ENCODE peak calls at places on chromosome 5, in seven cellular contexts. C is uterus; I is SK-N-SH; H is HCT116; T is heart left ventricle; J is transverse colon; M is CD4-positive, alpha-beta memory T cell. O is an unnamed sample.

GRCh38 chr5:41128291-41128690 is 57.1 kb upstream of the MROH2B start:
- DNase-seq in C (no peak), I (no peak), H (no peak), T (no peak), J (no peak), M (no peak), O (no peak)

GRCh38 chr5:122471031-122471751 is 159.2 kb downstream of the SNCAIP start:
- DNase-seq in C (no peak), I (no peak), H (no peak), T (no peak), J (no peak), M (no peak), O (no peak)

GRCh38 chr5:159928122-159928960 is 12.1 kb downstream of the ADRA1B start:
- DNase-seq in C (no peak), I (no peak), H (peak; percentile 54), T (peak; percentile 45), J (no peak), M (no peak), O (no peak)

GRCh38 chr5:5629579-5629978 is 207.1 kb downstream of the ICE1 start:
- DNase-seq in C (no peak), I (no peak), H (no peak), T (no peak), J (no peak), M (no peak), O (no peak)

GRCh38 chr5:112995764-112996618 is 19.4 kb downstream of the DCP2 start:
- DNase-seq in C (peak; percentile 71), I (peak; percentile 56), H (peak; percentile 42), T (peak; percentile 69), J (peak; percentile 73), M (peak; percentile 72), O (peak; percentile 53)

GRCh38 chr5:142974449-142974848 is 204.3 kb downstream of the ARHGAP26 start:
- DNase-seq in C (no peak), I (no peak), H (no peak), T (no peak), J (no peak), M (no peak), O (no peak)

GRCh38 chr5:133819977-133820471 is 148.4 kb downstream of the C5orf15 start:
- DNase-seq in C (no peak), I (no peak), H (no peak), T (no peak), J (no peak), M (no peak), O (no peak)

GRCh38 chr5:174531782-174532191 is 192.6 kb upstream of the MSX2 start:
- DNase-seq in C (no peak), I (no peak), H (no peak), T (no peak), J (no peak), M (no peak), O (no peak)

GRCh38 chr5:95973793-95974325 is 12.2 kb upstream of the ELL2 start:
- DNase-seq in C (no peak), I (no peak), H (no peak), T (no peak), J (no peak), M (no peak), O (no peak)

GRCh38 chr5:157926953-157927352 is 68.0 kb upstream of the CLINT1 start:
- DNase-seq in C (no peak), I (no peak), H (no peak), T (no peak), J (no peak), M (no peak), O (no peak)

GRCh38 chr5:133983674-133984073 is 15.2 kb upstream of the C5orf15 start:
- DNase-seq in C (no peak), I (no peak), H (no peak), T (no peak), J (no peak), M (no peak), O (no peak)

GRCh38 chr5:125604104-125604503 is 819.1 kb upstream of the GRAMD2B start:
- DNase-seq in C (no peak), I (no peak), H (no peak), T (no peak), J (no peak), M (no peak), O (no peak)

GRCh38 chr5:158805195-158805594 is 294.5 kb downstream of the EBF1 start:
- DNase-seq in C (no peak), I (peak; percentile 22), H (no peak), T (peak; percentile 62), J (no peak), M (no peak), O (no peak)

GRCh38 chr5:136038635-136039034 is 9.8 kb downstream of the TGFBI start:
- DNase-seq in C (no peak), I (no peak), H (no peak), T (no peak), J (no peak), M (no peak), O (no peak)

GRCh38 chr5:156380846-156381245 is 53.9 kb downstream of the SGCD start:
- DNase-seq in C (no peak), I (no peak), H (no peak), T (no peak), J (no peak), M (no peak), O (no peak)

GRCh38 chr5:147519380-147519779 is 9.5 kb upstream of the DPYSL3 start:
- DNase-seq in C (no peak), I (no peak), H (no peak), T (no peak), J (no peak), M (no peak), O (no peak)

GRCh38 chr5:180604271-180604670 is 13.0 kb upstream of the SCGB3A1 start:
- DNase-seq in C (no peak), I (peak; percentile 23), H (no peak), T (no peak), J (no peak), M (no peak), O (no peak)

GRCh38 chr5:143002459-143003327 is 232.5 kb downstream of the ARHGAP26 start:
- DNase-seq in C (no peak), I (no peak), H (no peak), T (no peak), J (peak; percentile 54), M (peak; percentile 75), O (peak; percentile 46)

GRCh38 chr5:68505917-68506860 is 290.6 kb downstream of the PIK3R1 start:
- DNase-seq in C (peak; percentile 24), I (no peak), H (peak; percentile 60), T (no peak), J (no peak), M (no peak), O (no peak)

GRCh38 chr5:93274291-93274690 is 306.7 kb downstream of the NR2F1-AS1 start:
- DNase-seq in C (no peak), I (no peak), H (no peak), T (no peak), J (no peak), M (no peak), O (no peak)

GRCh38 chr5:172862165-172862801 is 28.2 kb downstream of the ERGIC1 start:
- DNase-seq in C (no peak), I (no peak), H (no peak), T (no peak), J (no peak), M (no peak), O (no peak)
- H3K27ac ChIP-seq in C (peak overlapping the region; percentile 86), I (no peak overlapping the region), H (no peak overlapping the region), T (peak overlapping the region; percentile 35), J (peak overlapping the region; percentile 76), M (no peak overlapping the region), O (no peak overlapping the region)

GRCh38 chr5:141533897-141534296 is 45.0 kb downstream of the PCDHGC5 start:
- DNase-seq in C (no peak), I (no peak), H (no peak), T (no peak), J (no peak), M (no peak), O (no peak)
- H3K4me1 ChIP-seq in C (no peaks in the 10 kb centered on the region), I (peaks cover 11% of the 10 kb centered on the region), H (no peaks in the 10 kb centered on the region), T (peaks cover 18% of the 10 kb centered on the region), J (no peaks in the 10 kb centered on the region), M (no peaks in the 10 kb centered on the region), O (no peaks in the 10 kb centered on the region)

GRCh38 chr5:14210729-14211128 is 67.6 kb downstream of the TRIO start:
- DNase-seq in C (no peak), I (no peak), H (no peak), T (no peak), J (no peak), M (no peak), O (no peak)

GRCh38 chr5:14209836-14210235 is 66.7 kb downstream of the TRIO start:
- DNase-seq in C (no peak), I (no peak), H (no peak), T (no peak), J (no peak), M (no peak), O (no peak)

GRCh38 chr5:14209222-14209822 is 66.2 kb downstream of the TRIO start:
- DNase-seq in C (no peak), I (no peak), H (no peak), T (no peak), J (no peak), M (no peak), O (no peak)

GRCh38 chr5:14206028-14206725 is 63.0 kb downstream of the TRIO start:
- DNase-seq in C (no peak), I (no peak), H (no peak), T (no peak), J (no peak), M (no peak), O (no peak)

DNA sequence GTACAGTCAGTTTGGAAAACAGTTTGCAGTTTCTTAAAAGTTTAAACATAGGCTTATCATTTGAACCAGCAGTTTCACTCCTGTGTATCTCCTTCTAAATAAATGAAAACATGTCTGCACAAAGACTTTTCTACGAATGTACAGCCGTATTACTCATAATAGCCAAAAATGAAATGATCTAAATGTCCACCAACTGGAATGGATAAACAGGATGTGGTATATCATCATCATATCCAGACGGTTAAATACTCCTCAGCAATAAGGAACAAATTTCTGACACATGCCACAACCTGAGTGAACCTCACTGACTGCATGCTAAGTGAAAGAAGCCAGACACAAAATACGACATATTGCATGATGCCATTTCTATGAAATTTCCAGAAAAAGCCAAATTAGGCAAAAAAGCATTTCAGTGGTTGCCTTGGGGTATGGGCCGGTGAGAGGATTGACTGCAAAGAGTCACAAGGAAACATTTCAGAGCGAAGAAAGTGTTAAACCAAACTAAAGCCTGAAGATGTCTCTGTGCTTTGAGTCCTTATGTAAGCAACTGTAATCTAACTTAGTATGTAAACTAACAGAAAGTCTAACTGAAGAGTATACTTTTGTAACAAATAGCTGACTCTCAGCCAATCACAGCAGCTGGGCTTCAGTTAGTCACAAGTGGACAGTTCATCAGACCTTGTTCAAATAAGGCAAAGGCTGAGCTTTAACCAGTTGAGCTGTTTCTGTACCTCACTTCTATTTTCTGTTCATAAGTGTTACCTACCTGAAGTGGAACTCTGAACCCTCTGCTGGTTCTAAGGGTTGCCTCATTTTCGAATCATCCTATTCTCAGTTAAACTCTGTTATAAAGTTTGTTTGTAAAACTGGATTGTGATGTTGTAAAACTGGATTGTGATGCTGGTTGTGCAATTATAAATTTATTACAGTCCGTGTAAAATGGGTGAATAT is 65.2 kb downstream of the TRIO start:
- DNase-seq in C (no peak), I (no peak), H (no peak), T (no peak), J (peak; percentile 59), M (no peak), O (no peak)
- H3K27ac ChIP-seq in C (peak overlapping the region; percentile 21), I (peak overlapping the region; percentile 82), H (no peak overlapping the region), T (peak overlapping the region; percentile 35), J (peak overlapping the region; percentile 84), M (no peak overlapping the region), O (no peak overlapping the region)

DNA sequence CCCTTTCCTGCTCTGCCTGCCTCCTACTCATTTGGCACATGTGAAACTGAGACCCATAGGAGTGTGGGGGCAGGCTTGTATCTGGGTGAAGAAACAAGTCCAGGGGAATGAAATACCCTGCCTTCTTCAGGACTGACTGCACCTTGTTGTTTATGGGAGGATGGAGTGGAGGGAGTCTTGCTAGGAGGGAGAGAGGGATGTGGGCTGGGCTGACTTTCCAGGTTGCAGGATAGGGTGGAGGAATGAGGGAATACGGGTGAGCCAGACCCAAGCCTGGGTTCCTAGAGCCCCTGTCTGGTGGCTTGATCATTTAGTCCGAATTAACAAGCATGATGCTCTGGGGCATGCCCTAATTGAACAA is 3.3 kb downstream of the CXXC5 start:
- DNase-seq in C (no peak), I (no peak), H (no peak), T (no peak), J (no peak), M (no peak), O (no peak)
- H3K4me1 ChIP-seq in C (peaks cover 40% of the 10 kb centered on the region), I (peaks cover 68% of the 10 kb centered on the region), H (peaks cover 79% of the 10 kb centered on the region), T (peaks cover 75% of the 10 kb centered on the region), J (peaks cover 84% of the 10 kb centered on the region), M (peaks cover 37% of the 10 kb centered on the region), O (peaks cover 31% of the 10 kb centered on the region)

O was measured in effector memory CD4-positive, alpha-beta T cell.